ENCODE peak calls at places on chromosomes 5 and 9, in five cellular contexts. One of them, this sample, is unnamed.

GRCh38 chr9:114223564-114224246 is 68.4 kb downstream of the COL27A1 start:
- DNase-seq in cardiac fibroblast: peak
- DNase-seq in astrocyte of the hippocampus: peak
- DNase-seq in CD4-positive, CD25-positive, alpha-beta regulatory T cell: no peak
- DNase-seq in heart left ventricle: no peak
- DNase-seq in this sample: peak

GRCh38 chr5:171646338-171647042 is 139.1 kb upstream of the SMIM23 start:
- DNase-seq in CD4-positive, CD25-positive, alpha-beta regulatory T cell: no peak
- DNase-seq in astrocyte of the hippocampus: no peak
- DNase-seq in cardiac fibroblast: no peak
- DNase-seq in heart left ventricle: no peak
- DNase-seq in this sample: no peak

GRCh38 chr5:141960449-141961323 is 2.7 kb upstream of the PCDH12 start:
- DNase-seq in heart left ventricle: peak
- DNase-seq in cardiac fibroblast: peak
- DNase-seq in astrocyte of the hippocampus: peak
- DNase-seq in CD4-positive, CD25-positive, alpha-beta regulatory T cell: peak
- DNase-seq in this sample: peak

GRCh38 chr5:160133071-160133917 is 14.0 kb upstream of the PWWP2A start:
- DNase-seq in CD4-positive, CD25-positive, alpha-beta regulatory T cell: no peak
- DNase-seq in astrocyte of the hippocampus: peak
- DNase-seq in cardiac fibroblast: peak
- DNase-seq in heart left ventricle: peak
- DNase-seq in this sample: peak

GRCh38 chr9:93587651-93588347 is 11.4 kb downstream of the PHF2 start:
- DNase-seq in CD4-positive, CD25-positive, alpha-beta regulatory T cell: no peak
- DNase-seq in heart left ventricle: no peak
- DNase-seq in astrocyte of the hippocampus: no peak
- DNase-seq in cardiac fibroblast: no peak
- DNase-seq in this sample: no peak

GRCh38 chr9:6564370-6564769 is 81.2 kb downstream of the GLDC start:
- DNase-seq in CD4-positive, CD25-positive, alpha-beta regulatory T cell: no peak
- DNase-seq in cardiac fibroblast: peak
- DNase-seq in heart left ventricle: no peak
- DNase-seq in astrocyte of the hippocampus: peak
- DNase-seq in this sample: peak

GRCh38 chr5:99104538-99105132 is 175.8 kb upstream of the CHD1 start:
- DNase-seq in astrocyte of the hippocampus: peak
- DNase-seq in CD4-positive, CD25-positive, alpha-beta regulatory T cell: peak
- DNase-seq in heart left ventricle: no peak
- DNase-seq in cardiac fibroblast: peak
- DNase-seq in this sample: peak

GRCh38 chr9:87540444-87541105 is 42.9 kb downstream of the DAPK1 start:
- DNase-seq in astrocyte of the hippocampus: peak
- DNase-seq in heart left ventricle: no peak
- DNase-seq in CD4-positive, CD25-positive, alpha-beta regulatory T cell: no peak
- DNase-seq in cardiac fibroblast: no peak
- DNase-seq in this sample: no peak

GRCh38 chr9:93081931-93082330 is 14.1 kb upstream of the CARD19 start:
- DNase-seq in heart left ventricle: no peak
- DNase-seq in CD4-positive, CD25-positive, alpha-beta regulatory T cell: no peak
- DNase-seq in cardiac fibroblast: peak
- DNase-seq in astrocyte of the hippocampus: peak
- DNase-seq in this sample: peak

GRCh38 chr5:148230240-148230639 is 8.1 kb upstream of the MARCOL start:
- DNase-seq in CD4-positive, CD25-positive, alpha-beta regulatory T cell: no peak
- DNase-seq in heart left ventricle: no peak
- DNase-seq in astrocyte of the hippocampus: no peak
- DNase-seq in cardiac fibroblast: no peak
- DNase-seq in this sample: no peak

GRCh38 chr9:16207161-16207560 is 654.3 kb downstream of the CCDC171 start:
- DNase-seq in astrocyte of the hippocampus: peak
- DNase-seq in heart left ventricle: no peak
- DNase-seq in CD4-positive, CD25-positive, alpha-beta regulatory T cell: peak
- DNase-seq in cardiac fibroblast: peak
- DNase-seq in this sample: peak

GRCh38 chr9:35603506-35603985 is 1.5 kb upstream of the TESK1 start:
- DNase-seq in CD4-positive, CD25-positive, alpha-beta regulatory T cell: no peak
- DNase-seq in cardiac fibroblast: peak
- DNase-seq in heart left ventricle: peak
- DNase-seq in astrocyte of the hippocampus: no peak
- DNase-seq in this sample: no peak

GRCh38 chr5:91110709-91111108 is 272.4 kb downstream of the ARRDC3 start:
- DNase-seq in cardiac fibroblast: no peak
- DNase-seq in astrocyte of the hippocampus: no peak
- DNase-seq in CD4-positive, CD25-positive, alpha-beta regulatory T cell: no peak
- DNase-seq in heart left ventricle: no peak
- DNase-seq in this sample: no peak

GRCh38 chr5:14881826-14882225 is 10.2 kb upstream of the ANKH start:
- DNase-seq in heart left ventricle: no peak
- DNase-seq in CD4-positive, CD25-positive, alpha-beta regulatory T cell: no peak
- DNase-seq in cardiac fibroblast: no peak
- DNase-seq in astrocyte of the hippocampus: no peak
- DNase-seq in this sample: no peak

GRCh38 chr5:150783422-150783928 is 4.9 kb downstream of the SMIM3 start:
- DNase-seq in astrocyte of the hippocampus: peak
- DNase-seq in cardiac fibroblast: peak
- DNase-seq in CD4-positive, CD25-positive, alpha-beta regulatory T cell: peak
- DNase-seq in heart left ventricle: peak
- DNase-seq in this sample: peak

GRCh38 chr9:5230554-5230953 is 665 bp upstream of the INSL4 start:
- DNase-seq in CD4-positive, CD25-positive, alpha-beta regulatory T cell: no peak
- DNase-seq in astrocyte of the hippocampus: no peak
- DNase-seq in heart left ventricle: no peak
- DNase-seq in cardiac fibroblast: no peak
- DNase-seq in this sample: no peak

GRCh38 chr9:136327313-136327971 is at the start of gene GPSM1:
- DNase-seq in CD4-positive, CD25-positive, alpha-beta regulatory T cell: no peak
- DNase-seq in astrocyte of the hippocampus: peak
- DNase-seq in cardiac fibroblast: peak
- DNase-seq in heart left ventricle: peak
- DNase-seq in this sample: peak